ENCODE peak calls at places on chromosomes 4 and X, in eight cellular contexts. H is sciatic nerve, B is GM18507, A is H7, W is GF-D8, F is body of pancreas, M is hypothalamus, V is HT1080. U is an unnamed sample.

GRCh38 chrX:106284431-106285025 is 116.4 kb downstream of the PWWP3B start:
- DNase-seq in H (no peak), F (no peak), M (no peak), V (no peak), W (no peak), A (no peak), B (no peak), U (no peak)

GRCh38 chr4:185902654-185903053 is 90.7 kb upstream of the SORBS2 start:
- DNase-seq in W (no peak), V (no peak), M (no peak), B (no peak), H (no peak), F (no peak), A (no peak), U (no peak)

GRCh38 chrX:1546601-1547275 is 9.8 kb upstream of the P2RY8 start:
- DNase-seq in F (no peak), V (no peak), A (no peak), H (no peak), B (no peak), M (no peak), W (peak), U (no peak)

GRCh38 chrX:39442332-39442731 is 641.1 kb downstream of the MID1IP1 start:
- DNase-seq in M (no peak), V (no peak), H (no peak), W (no peak), F (no peak), B (no peak), A (no peak), U (no peak)

GRCh38 chr4:38902221-38902620 is 34.6 kb downstream of the FAM114A1 start:
- DNase-seq in W (no peak), V (no peak), M (no peak), H (no peak), B (no peak), A (no peak), F (no peak), U (no peak)

GRCh38 chr4:25667931-25668557 is 12.4 kb downstream of the SLC34A2 start:
- DNase-seq in A (no peak), M (no peak), W (no peak), V (peak), F (no peak), B (no peak), H (no peak), U (no peak)

GRCh38 chr4:91113130-91113706 is 986.0 kb downstream of the CCSER1 start:
- DNase-seq in B (no peak), V (peak), F (no peak), A (peak), W (no peak), H (no peak), M (no peak), U (no peak)

GRCh38 chr4:185991750-185992149 is 77.2 kb upstream of the TLR3 start:
- DNase-seq in M (no peak), H (no peak), W (no peak), B (no peak), A (no peak), V (no peak), F (no peak), U (no peak)

GRCh38 chrX:118862990-118863389 is 39.4 kb downstream of the ZCCHC12 start:
- DNase-seq in M (no peak), H (no peak), A (no peak), B (no peak), V (no peak), F (no peak), W (no peak), U (no peak)

GRCh38 chrX:136168929-136169735 is 21.8 kb downstream of the FHL1 start:
- DNase-seq in V (peak), H (peak), A (peak), B (no peak), F (no peak), M (peak), W (no peak), U (peak)

GRCh38 chrX:49858341-49858740 is 20.9 kb upstream of the USP27X start:
- DNase-seq in V (no peak), B (no peak), F (no peak), H (no peak), A (no peak), M (no peak), W (no peak), U (no peak)

GRCh38 chr4:78149737-78150136 is 92.6 kb downstream of the FRAS1 start:
- DNase-seq in A (no peak), M (no peak), V (no peak), B (no peak), W (no peak), F (no peak), H (no peak), U (no peak)